ENCODE peak calls at places on chromosomes 7 and 10, in seven cellular contexts. A, S, T, R, H, Z and L are unnamed samples.

GRCh38 chr7:17523813-17524741 is 225.6 kb downstream of the AHR start:
- DNase-seq in T (no peak), Z (no peak), S (no peak), R (no peak), H (no peak), A (no peak), L (peak)

GRCh38 chr7:97461596-97461995 is 270.3 kb upstream of the TAC1 start:
- DNase-seq in A (no peak), H (no peak), T (no peak), R (no peak), Z (no peak), S (no peak), L (no peak)

GRCh38 chr10:119932631-119933030 is 40.1 kb downstream of the SEC23IP start:
- DNase-seq in H (no peak), T (no peak), A (no peak), Z (no peak), R (no peak), S (no peak), L (no peak)

GRCh38 chr7:31488562-31489203 is 25.2 kb upstream of the ITPRID1 start:
- DNase-seq in R (no peak), T (peak), S (peak), Z (peak), H (peak), A (peak), L (peak)

GRCh38 chr7:23106801-23107713 is 1.5 kb downstream of the KLHL7 start:
- DNase-seq in H (peak), S (no peak), R (no peak), Z (no peak), T (no peak), A (no peak), L (peak)

GRCh38 chr10:24494236-24494635 is 229.5 kb downstream of the ARHGAP21 start:
- DNase-seq in A (no peak), Z (no peak), T (no peak), R (no peak), H (no peak), S (no peak), L (no peak)

GRCh38 chr10:93612237-93612636 is at the start of gene PDE6C:
- DNase-seq in S (no peak), A (no peak), T (no peak), H (no peak), R (no peak), Z (no peak), L (no peak)

GRCh38 chr7:102264367-102264891 is 22.2 kb upstream of the SH2B2 start:
- DNase-seq in S (no peak), H (no peak), R (no peak), T (no peak), A (no peak), Z (no peak), L (no peak)

GRCh38 chr7:24370541-24370940 is 86.6 kb downstream of the NPY start:
- DNase-seq in H (no peak), T (no peak), A (no peak), S (no peak), R (no peak), Z (no peak), L (no peak)

GRCh38 chr7:98211676-98212531 is 665 bp downstream of the BHLHA15 start:
- DNase-seq in H (no peak), S (no peak), T (no peak), Z (no peak), R (no peak), A (no peak), L (no peak)

GRCh38 chr10:3091346-3091787 is 24.0 kb downstream of the PFKP start:
- DNase-seq in T (no peak), A (no peak), Z (no peak), R (no peak), S (peak), H (no peak), L (peak)

GRCh38 chr7:120473352-120473751 is 200.4 kb downstream of the KCND2 start:
- DNase-seq in S (no peak), Z (no peak), H (no peak), T (no peak), R (no peak), A (no peak), L (no peak)